ENCODE peak calls at places on chromosomes 12 and 14, in seven cellular contexts. One of them, this sample, is unnamed.

GRCh38 chr14:70955543-70956480 is 48.6 kb downstream of the PCNX1 start:
- DNase-seq in stimulated activated CD4-positive, alpha-beta T cell treated with anti-CD3 and anti-CD28 coated beads, Interleukin-12 subunit alpha, Interleukin-12 subunit beta, amount 100 ng/mL, for 24 hours: no peak
- DNase-seq in esophagus muscularis mucosa: no peak
- DNase-seq in RKO: peak; percentile 47
- DNase-seq in progenitor cell of endocrine pancreas: no peak
- DNase-seq in endothelial cell: no peak
- DNase-seq in cerebellum: no peak
- DNase-seq in this sample: no peak

GRCh38 chr12:27236498-27236897 is 7.6 kb upstream of the STK38L start:
- DNase-seq in cerebellum: no peak
- DNase-seq in RKO: peak; percentile 63
- DNase-seq in endothelial cell: no peak
- DNase-seq in esophagus muscularis mucosa: no peak
- DNase-seq in progenitor cell of endocrine pancreas: no peak
- DNase-seq in stimulated activated CD4-positive, alpha-beta T cell treated with anti-CD3 and anti-CD28 coated beads, Interleukin-12 subunit alpha, Interleukin-12 subunit beta, amount 100 ng/mL, for 24 hours: no peak
- DNase-seq in this sample: no peak

GRCh38 chr14:75636100-75636692 is 24.5 kb downstream of the ERG28 start:
- DNase-seq in cerebellum: peak; percentile 67
- DNase-seq in progenitor cell of endocrine pancreas: no peak
- DNase-seq in esophagus muscularis mucosa: no peak
- DNase-seq in endothelial cell: no peak
- DNase-seq in RKO: no peak
- DNase-seq in stimulated activated CD4-positive, alpha-beta T cell treated with anti-CD3 and anti-CD28 coated beads, Interleukin-12 subunit alpha, Interleukin-12 subunit beta, amount 100 ng/mL, for 24 hours: no peak
- DNase-seq in this sample: no peak

GRCh38 chr14:77043177-77043983 is 14.9 kb upstream of the IRF2BPL start:
- DNase-seq in RKO: no peak
- DNase-seq in progenitor cell of endocrine pancreas: no peak
- DNase-seq in cerebellum: no peak
- DNase-seq in stimulated activated CD4-positive, alpha-beta T cell treated with anti-CD3 and anti-CD28 coated beads, Interleukin-12 subunit alpha, Interleukin-12 subunit beta, amount 100 ng/mL, for 24 hours: no peak
- DNase-seq in esophagus muscularis mucosa: no peak
- DNase-seq in endothelial cell: no peak
- DNase-seq in this sample: no peak

GRCh38 chr12:53171725-53172329 is 8.7 kb upstream of the ZNF740 start:
- DNase-seq in progenitor cell of endocrine pancreas: no peak
- DNase-seq in stimulated activated CD4-positive, alpha-beta T cell treated with anti-CD3 and anti-CD28 coated beads, Interleukin-12 subunit alpha, Interleukin-12 subunit beta, amount 100 ng/mL, for 24 hours: no peak
- DNase-seq in esophagus muscularis mucosa: no peak
- DNase-seq in endothelial cell: no peak
- DNase-seq in RKO: no peak
- DNase-seq in cerebellum: no peak
- DNase-seq in this sample: no peak

GRCh38 chr12:13087766-13088165 is 15.7 kb downstream of the GSG1 start:
- DNase-seq in RKO: no peak
- DNase-seq in progenitor cell of endocrine pancreas: no peak
- DNase-seq in endothelial cell: no peak
- DNase-seq in cerebellum: no peak
- DNase-seq in esophagus muscularis mucosa: peak; percentile 70
- DNase-seq in stimulated activated CD4-positive, alpha-beta T cell treated with anti-CD3 and anti-CD28 coated beads, Interleukin-12 subunit alpha, Interleukin-12 subunit beta, amount 100 ng/mL, for 24 hours: no peak
- DNase-seq in this sample: no peak

GRCh38 chr12:40312982-40313576 is 88.3 kb downstream of the LRRK2 start:
- DNase-seq in esophagus muscularis mucosa: no peak
- DNase-seq in progenitor cell of endocrine pancreas: no peak
- DNase-seq in stimulated activated CD4-positive, alpha-beta T cell treated with anti-CD3 and anti-CD28 coated beads, Interleukin-12 subunit alpha, Interleukin-12 subunit beta, amount 100 ng/mL, for 24 hours: no peak
- DNase-seq in RKO: peak; percentile 39
- DNase-seq in endothelial cell: no peak
- DNase-seq in cerebellum: no peak
- DNase-seq in this sample: no peak

GRCh38 chr12:86660488-86661171 is 404.4 kb upstream of the MGAT4C start:
- DNase-seq in RKO: peak; percentile 89
- DNase-seq in endothelial cell: no peak
- DNase-seq in progenitor cell of endocrine pancreas: no peak
- DNase-seq in esophagus muscularis mucosa: no peak
- DNase-seq in cerebellum: no peak
- DNase-seq in stimulated activated CD4-positive, alpha-beta T cell treated with anti-CD3 and anti-CD28 coated beads, Interleukin-12 subunit alpha, Interleukin-12 subunit beta, amount 100 ng/mL, for 24 hours: no peak
- DNase-seq in this sample: no peak

GRCh38 chr12:32811686-32812392 is 56.1 kb upstream of the YARS2 start:
- DNase-seq in progenitor cell of endocrine pancreas: no peak
- DNase-seq in endothelial cell: no peak
- DNase-seq in esophagus muscularis mucosa: no peak
- DNase-seq in cerebellum: no peak
- DNase-seq in RKO: peak; percentile 5
- DNase-seq in stimulated activated CD4-positive, alpha-beta T cell treated with anti-CD3 and anti-CD28 coated beads, Interleukin-12 subunit alpha, Interleukin-12 subunit beta, amount 100 ng/mL, for 24 hours: no peak
- DNase-seq in this sample: no peak

GRCh38 chr14:74038015-74038859 is 19.1 kb downstream of the BBOF1 start:
- DNase-seq in progenitor cell of endocrine pancreas: no peak
- DNase-seq in endothelial cell: peak; percentile 13
- DNase-seq in stimulated activated CD4-positive, alpha-beta T cell treated with anti-CD3 and anti-CD28 coated beads, Interleukin-12 subunit alpha, Interleukin-12 subunit beta, amount 100 ng/mL, for 24 hours: no peak
- DNase-seq in RKO: peak; percentile 79
- DNase-seq in esophagus muscularis mucosa: no peak
- DNase-seq in cerebellum: peak; percentile 34
- DNase-seq in this sample: no peak

GRCh38 chr12:110862331-110862730 is 15.5 kb downstream of the CCDC63 start:
- DNase-seq in esophagus muscularis mucosa: no peak
- DNase-seq in cerebellum: no peak
- DNase-seq in progenitor cell of endocrine pancreas: no peak
- DNase-seq in stimulated activated CD4-positive, alpha-beta T cell treated with anti-CD3 and anti-CD28 coated beads, Interleukin-12 subunit alpha, Interleukin-12 subunit beta, amount 100 ng/mL, for 24 hours: no peak
- DNase-seq in endothelial cell: peak; percentile 6
- DNase-seq in RKO: no peak
- DNase-seq in this sample: no peak

GRCh38 chr12:67269632-67270578 is 747 bp downstream of the CAND1 start:
- DNase-seq in stimulated activated CD4-positive, alpha-beta T cell treated with anti-CD3 and anti-CD28 coated beads, Interleukin-12 subunit alpha, Interleukin-12 subunit beta, amount 100 ng/mL, for 24 hours: peak; percentile 18
- DNase-seq in progenitor cell of endocrine pancreas: peak; percentile 31
- DNase-seq in RKO: peak; percentile 62
- DNase-seq in cerebellum: peak; percentile 36
- DNase-seq in endothelial cell: peak; percentile 52
- DNase-seq in esophagus muscularis mucosa: no peak
- DNase-seq in this sample: no peak

GRCh38 chr14:67831122-67831521 is 11.5 kb downstream of the RAD51B start:
- DNase-seq in esophagus muscularis mucosa: no peak
- DNase-seq in progenitor cell of endocrine pancreas: no peak
- DNase-seq in endothelial cell: no peak
- DNase-seq in stimulated activated CD4-positive, alpha-beta T cell treated with anti-CD3 and anti-CD28 coated beads, Interleukin-12 subunit alpha, Interleukin-12 subunit beta, amount 100 ng/mL, for 24 hours: no peak
- DNase-seq in cerebellum: no peak
- DNase-seq in RKO: no peak
- DNase-seq in this sample: no peak

GRCh38 chr12:10551375-10551774 is 45.7 kb downstream of the EIF2S3B start:
- DNase-seq in esophagus muscularis mucosa: no peak
- DNase-seq in stimulated activated CD4-positive, alpha-beta T cell treated with anti-CD3 and anti-CD28 coated beads, Interleukin-12 subunit alpha, Interleukin-12 subunit beta, amount 100 ng/mL, for 24 hours: no peak
- DNase-seq in cerebellum: no peak
- DNase-seq in progenitor cell of endocrine pancreas: no peak
- DNase-seq in RKO: no peak
- DNase-seq in endothelial cell: no peak
- DNase-seq in this sample: no peak

GRCh38 chr14:24273422-24273998 is 2.1 kb upstream of the RABGGTA start:
- DNase-seq in esophagus muscularis mucosa: no peak
- DNase-seq in cerebellum: no peak
- DNase-seq in RKO: peak; percentile 39
- DNase-seq in endothelial cell: no peak
- DNase-seq in progenitor cell of endocrine pancreas: no peak
- DNase-seq in stimulated activated CD4-positive, alpha-beta T cell treated with anti-CD3 and anti-CD28 coated beads, Interleukin-12 subunit alpha, Interleukin-12 subunit beta, amount 100 ng/mL, for 24 hours: no peak
- DNase-seq in this sample: no peak

GRCh38 chr12:131634037-131634436 is 76.9 kb upstream of the SFSWAP start:
- DNase-seq in endothelial cell: no peak
- DNase-seq in stimulated activated CD4-positive, alpha-beta T cell treated with anti-CD3 and anti-CD28 coated beads, Interleukin-12 subunit alpha, Interleukin-12 subunit beta, amount 100 ng/mL, for 24 hours: no peak
- DNase-seq in progenitor cell of endocrine pancreas: no peak
- DNase-seq in esophagus muscularis mucosa: no peak
- DNase-seq in cerebellum: no peak
- DNase-seq in RKO: no peak
- DNase-seq in this sample: no peak

GRCh38 chr12:2877959-2878732 is 1.1 kb downstream of the RHNO1 start:
- DNase-seq in endothelial cell: no peak
- DNase-seq in cerebellum: no peak
- DNase-seq in esophagus muscularis mucosa: no peak
- DNase-seq in stimulated activated CD4-positive, alpha-beta T cell treated with anti-CD3 and anti-CD28 coated beads, Interleukin-12 subunit alpha, Interleukin-12 subunit beta, amount 100 ng/mL, for 24 hours: no peak
- DNase-seq in progenitor cell of endocrine pancreas: no peak
- DNase-seq in RKO: peak; percentile 23
- DNase-seq in this sample: no peak

GRCh38 chr12:52149182-52149641 is 42.6 kb downstream of the KRT80 start:
- DNase-seq in endothelial cell: no peak
- DNase-seq in progenitor cell of endocrine pancreas: no peak
- DNase-seq in stimulated activated CD4-positive, alpha-beta T cell treated with anti-CD3 and anti-CD28 coated beads, Interleukin-12 subunit alpha, Interleukin-12 subunit beta, amount 100 ng/mL, for 24 hours: no peak
- DNase-seq in RKO: no peak
- DNase-seq in esophagus muscularis mucosa: no peak
- DNase-seq in cerebellum: peak; percentile 26
- DNase-seq in this sample: no peak

GRCh38 chr12:13241833-13242232 is 45.3 kb downstream of the EMP1 start:
- DNase-seq in progenitor cell of endocrine pancreas: no peak
- DNase-seq in cerebellum: no peak
- DNase-seq in stimulated activated CD4-positive, alpha-beta T cell treated with anti-CD3 and anti-CD28 coated beads, Interleukin-12 subunit alpha, Interleukin-12 subunit beta, amount 100 ng/mL, for 24 hours: no peak
- DNase-seq in esophagus muscularis mucosa: no peak
- DNase-seq in RKO: peak; percentile 21
- DNase-seq in endothelial cell: no peak
- DNase-seq in this sample: no peak

GRCh38 chr12:124410354-124411175 is 115.7 kb downstream of the RFLNA start:
- DNase-seq in RKO: no peak
- DNase-seq in esophagus muscularis mucosa: no peak
- DNase-seq in stimulated activated CD4-positive, alpha-beta T cell treated with anti-CD3 and anti-CD28 coated beads, Interleukin-12 subunit alpha, Interleukin-12 subunit beta, amount 100 ng/mL, for 24 hours: no peak
- DNase-seq in endothelial cell: no peak
- DNase-seq in progenitor cell of endocrine pancreas: no peak
- DNase-seq in cerebellum: no peak
- DNase-seq in this sample: no peak

GRCh38 chr12:52539024-52539820 is 13.7 kb downstream of the KRT71 start:
- DNase-seq in cerebellum: no peak
- DNase-seq in progenitor cell of endocrine pancreas: no peak
- DNase-seq in RKO: no peak
- DNase-seq in esophagus muscularis mucosa: no peak
- DNase-seq in endothelial cell: no peak
- DNase-seq in stimulated activated CD4-positive, alpha-beta T cell treated with anti-CD3 and anti-CD28 coated beads, Interleukin-12 subunit alpha, Interleukin-12 subunit beta, amount 100 ng/mL, for 24 hours: no peak
- DNase-seq in this sample: no peak

GRCh38 chr12:19299765-19300164 is 139.5 kb upstream of the AEBP2 start:
- DNase-seq in stimulated activated CD4-positive, alpha-beta T cell treated with anti-CD3 and anti-CD28 coated beads, Interleukin-12 subunit alpha, Interleukin-12 subunit beta, amount 100 ng/mL, for 24 hours: no peak
- DNase-seq in progenitor cell of endocrine pancreas: no peak
- DNase-seq in cerebellum: no peak
- DNase-seq in endothelial cell: no peak
- DNase-seq in esophagus muscularis mucosa: no peak
- DNase-seq in RKO: no peak
- DNase-seq in this sample: no peak

GRCh38 chr12:70774055-70774454 is 136.8 kb upstream of the PTPRB start:
- DNase-seq in progenitor cell of endocrine pancreas: no peak
- DNase-seq in cerebellum: no peak
- DNase-seq in endothelial cell: no peak
- DNase-seq in esophagus muscularis mucosa: no peak
- DNase-seq in stimulated activated CD4-positive, alpha-beta T cell treated with anti-CD3 and anti-CD28 coated beads, Interleukin-12 subunit alpha, Interleukin-12 subunit beta, amount 100 ng/mL, for 24 hours: no peak
- DNase-seq in RKO: peak; percentile 48
- DNase-seq in this sample: no peak

GRCh38 chr14:74599201-74599809 is 12.7 kb downstream of the LTBP2 start:
- DNase-seq in progenitor cell of endocrine pancreas: no peak
- DNase-seq in stimulated activated CD4-positive, alpha-beta T cell treated with anti-CD3 and anti-CD28 coated beads, Interleukin-12 subunit alpha, Interleukin-12 subunit beta, amount 100 ng/mL, for 24 hours: no peak
- DNase-seq in cerebellum: no peak
- DNase-seq in esophagus muscularis mucosa: no peak
- DNase-seq in RKO: no peak
- DNase-seq in endothelial cell: no peak
- DNase-seq in this sample: no peak

GRCh38 chr12:121227294-121227693 is 17.4 kb downstream of the P2RX4 start:
- DNase-seq in esophagus muscularis mucosa: no peak
- DNase-seq in RKO: no peak
- DNase-seq in cerebellum: no peak
- DNase-seq in stimulated activated CD4-positive, alpha-beta T cell treated with anti-CD3 and anti-CD28 coated beads, Interleukin-12 subunit alpha, Interleukin-12 subunit beta, amount 100 ng/mL, for 24 hours: no peak
- DNase-seq in endothelial cell: no peak
- DNase-seq in progenitor cell of endocrine pancreas: peak; percentile 53
- DNase-seq in this sample: no peak

GRCh38 chr12:127503221-127503620 is 763.7 kb upstream of the TMEM132C start:
- DNase-seq in esophagus muscularis mucosa: no peak
- DNase-seq in progenitor cell of endocrine pancreas: no peak
- DNase-seq in stimulated activated CD4-positive, alpha-beta T cell treated with anti-CD3 and anti-CD28 coated beads, Interleukin-12 subunit alpha, Interleukin-12 subunit beta, amount 100 ng/mL, for 24 hours: no peak
- DNase-seq in cerebellum: no peak
- DNase-seq in RKO: no peak
- DNase-seq in endothelial cell: no peak
- DNase-seq in this sample: no peak

GRCh38 chr14:63483315-63483714 is 59.9 kb downstream of the PPP2R5E start:
- DNase-seq in progenitor cell of endocrine pancreas: no peak
- DNase-seq in endothelial cell: no peak
- DNase-seq in cerebellum: peak; percentile 8
- DNase-seq in RKO: no peak
- DNase-seq in esophagus muscularis mucosa: no peak
- DNase-seq in stimulated activated CD4-positive, alpha-beta T cell treated with anti-CD3 and anti-CD28 coated beads, Interleukin-12 subunit alpha, Interleukin-12 subunit beta, amount 100 ng/mL, for 24 hours: no peak
- DNase-seq in this sample: no peak

GRCh38 chr14:36275741-36276140 is 44.7 kb downstream of the MBIP start:
- DNase-seq in RKO: no peak
- DNase-seq in esophagus muscularis mucosa: no peak
- DNase-seq in endothelial cell: no peak
- DNase-seq in stimulated activated CD4-positive, alpha-beta T cell treated with anti-CD3 and anti-CD28 coated beads, Interleukin-12 subunit alpha, Interleukin-12 subunit beta, amount 100 ng/mL, for 24 hours: no peak
- DNase-seq in progenitor cell of endocrine pancreas: no peak
- DNase-seq in cerebellum: no peak
- DNase-seq in this sample: no peak